ENCODE peak calls at places on chromosome 19, in four cellular contexts. One of them, this sample, is unnamed.

GRCh38 chr19:50501186-50501567 is 9.8 kb downstream of the JOSD2 start:
- ATAC-seq in K562: peak; percentile 29
- ATAC-seq in Panc1: peak; percentile 50
- ATAC-seq in HepG2: no peak
- ATAC-seq in this sample: no peak

GRCh38 chr19:9128171-9128570 is 1.4 kb upstream of the OR7G3 start:
- ATAC-seq in HepG2: no peak
- ATAC-seq in K562: no peak
- ATAC-seq in Panc1: peak; percentile 58
- ATAC-seq in this sample: no peak

GRCh38 chr19:6000228-6000847 is 22.4 kb upstream of the RANBP3 start:
- ATAC-seq in K562: no peak
- ATAC-seq in HepG2: no peak
- ATAC-seq in Panc1: no peak
- ATAC-seq in this sample: no peak

GRCh38 chr19:3338541-3339181 is 27.7 kb upstream of the NFIC start:
- ATAC-seq in K562: no peak
- ATAC-seq in Panc1: peak; percentile 65
- ATAC-seq in HepG2: no peak
- ATAC-seq in this sample: no peak

GRCh38 chr19:55160128-55160985 is 2.8 kb upstream of the TNNI3 start:
- ATAC-seq in HepG2: peak; percentile 79
- ATAC-seq in Panc1: peak; percentile 84
- ATAC-seq in K562: peak; percentile 75
- ATAC-seq in this sample: peak; percentile 75

GRCh38 chr19:8663920-8664670 is 33.7 kb downstream of the NFILZ start:
- ATAC-seq in HepG2: no peak
- ATAC-seq in Panc1: no peak
- ATAC-seq in K562: no peak
- ATAC-seq in this sample: no peak

GRCh38 chr19:478236-478888 is 17.5 kb upstream of the SHC2 start:
- ATAC-seq in Panc1: no peak
- ATAC-seq in K562: no peak
- ATAC-seq in HepG2: no peak
- ATAC-seq in this sample: no peak

GRCh38 chr19:2587001-2587719 is 111.2 kb downstream of the GADD45B start:
- ATAC-seq in HepG2: peak; percentile 21
- ATAC-seq in K562: no peak
- ATAC-seq in Panc1: peak; percentile 56
- ATAC-seq in this sample: no peak

GRCh38 chr19:18964121-18964520 is 23.1 kb upstream of the HOMER3 start:
- ATAC-seq in Panc1: no peak
- ATAC-seq in HepG2: no peak
- ATAC-seq in K562: no peak
- ATAC-seq in this sample: no peak

GRCh38 chr19:4504874-4505569 is 13.3 kb downstream of the PLIN4 start:
- ATAC-seq in K562: no peak
- ATAC-seq in HepG2: no peak
- ATAC-seq in Panc1: no peak
- ATAC-seq in this sample: no peak

GRCh38 chr19:6736917-6737283 is 480 bp downstream of the GPR108 start:
- ATAC-seq in HepG2: peak; percentile 0
- ATAC-seq in Panc1: no peak
- ATAC-seq in K562: peak; percentile 44
- ATAC-seq in this sample: no peak

GRCh38 chr19:16605552-16605951 is 22.5 kb downstream of the MED26 start:
- ATAC-seq in HepG2: no peak
- ATAC-seq in Panc1: no peak
- ATAC-seq in K562: peak; percentile 16
- ATAC-seq in this sample: no peak

GRCh38 chr19:13051581-13052165 is 51.0 kb downstream of the LYL1 start:
- ATAC-seq in Panc1: peak; percentile 60
- ATAC-seq in HepG2: no peak
- ATAC-seq in K562: peak; percentile 98
- ATAC-seq in this sample: peak; percentile 44

GRCh38 chr19:55641376-55642152 is 762 bp downstream of the ZNF580 start:
- ATAC-seq in Panc1: peak; percentile 13
- ATAC-seq in K562: peak; percentile 3
- ATAC-seq in HepG2: peak; percentile 7
- ATAC-seq in this sample: peak; percentile 3

GRCh38 chr19:5059191-5059579 is 90.3 kb downstream of the KDM4B start:
- ATAC-seq in Panc1: no peak
- ATAC-seq in HepG2: no peak
- ATAC-seq in K562: no peak
- ATAC-seq in this sample: no peak

GRCh38 chr19:40763963-40764362 is 11.4 kb upstream of the MIA start:
- ATAC-seq in Panc1: no peak
- ATAC-seq in K562: no peak
- ATAC-seq in HepG2: no peak
- ATAC-seq in this sample: no peak

GRCh38 chr19:47615230-47615629 is 6.3 kb downstream of the BICRA start:
- ATAC-seq in Panc1: no peak
- ATAC-seq in HepG2: no peak
- ATAC-seq in K562: no peak
- ATAC-seq in this sample: no peak

GRCh38 chr19:51808333-51808986 is 13.5 kb downstream of the FPR3 start:
- ATAC-seq in HepG2: no peak
- ATAC-seq in K562: peak; percentile 65
- ATAC-seq in Panc1: no peak
- ATAC-seq in this sample: no peak

GRCh38 chr19:28905996-28906395 is 307.0 kb downstream of the UQCRFS1 start:
- ATAC-seq in HepG2: no peak
- ATAC-seq in Panc1: no peak
- ATAC-seq in K562: no peak
- ATAC-seq in this sample: no peak

GRCh38 chr19:35710784-35711723 is 6.7 kb downstream of the ZBTB32 start:
- ATAC-seq in K562: no peak
- ATAC-seq in HepG2: no peak
- ATAC-seq in Panc1: no peak
- ATAC-seq in this sample: no peak

GRCh38 chr19:24159707-24160106 is 72.7 kb downstream of the ZNF254 start:
- ATAC-seq in HepG2: no peak
- ATAC-seq in K562: no peak
- ATAC-seq in Panc1: no peak
- ATAC-seq in this sample: no peak

GRCh38 chr19:41978470-41978869 is 15.6 kb downstream of the ATP1A3 start:
- ATAC-seq in K562: no peak
- ATAC-seq in HepG2: no peak
- ATAC-seq in Panc1: no peak
- ATAC-seq in this sample: no peak

GRCh38 chr19:19192910-19193423 is 909 bp downstream of the RFXANK start:
- ATAC-seq in K562: peak; percentile 10
- ATAC-seq in Panc1: peak; percentile 5
- ATAC-seq in HepG2: peak; percentile 7
- ATAC-seq in this sample: no peak

GRCh38 chr19:19142347-19142746 is 4.1 kb upstream of the TMEM161A start:
- ATAC-seq in HepG2: no peak
- ATAC-seq in Panc1: no peak
- ATAC-seq in K562: no peak
- ATAC-seq in this sample: no peak

GRCh38 chr19:51586799-51587198 is 15.7 kb downstream of the ZNF175 start:
- ATAC-seq in Panc1: no peak
- ATAC-seq in HepG2: no peak
- ATAC-seq in K562: no peak
- ATAC-seq in this sample: no peak

GRCh38 chr19:16527971-16528521 is 14.2 kb downstream of the CHERP start:
- ATAC-seq in Panc1: no peak
- ATAC-seq in K562: peak; percentile 83
- ATAC-seq in HepG2: peak; percentile 25
- ATAC-seq in this sample: no peak

GRCh38 chr19:21586341-21587116 is 81.1 kb downstream of the ZNF429 start:
- ATAC-seq in K562: no peak
- ATAC-seq in Panc1: peak; percentile 76
- ATAC-seq in HepG2: peak; percentile 54
- ATAC-seq in this sample: peak; percentile 60

GRCh38 chr19:46902402-46902766 is 41.6 kb downstream of the ARHGAP35 start:
- ATAC-seq in Panc1: peak; percentile 70
- ATAC-seq in HepG2: no peak
- ATAC-seq in K562: no peak
- ATAC-seq in this sample: no peak

GRCh38 chr19:7482584-7483439 is 6.0 kb downstream of the PEX11G start:
- ATAC-seq in K562: peak; percentile 79
- ATAC-seq in HepG2: no peak
- ATAC-seq in Panc1: peak; percentile 24
- ATAC-seq in this sample: no peak

GRCh38 chr19:51783373-51783772 is 11.6 kb upstream of the FPR3 start:
- ATAC-seq in HepG2: no peak
- ATAC-seq in K562: peak; percentile 86
- ATAC-seq in Panc1: peak; percentile 66
- ATAC-seq in this sample: no peak

GRCh38 chr19:53876651-53877224 is 5.3 kb upstream of the PRKCG start:
- ATAC-seq in HepG2: no peak
- ATAC-seq in Panc1: peak; percentile 1
- ATAC-seq in K562: no peak
- ATAC-seq in this sample: no peak

GRCh38 chr19:33278403-33279269 is 23.7 kb downstream of the CEBPA start:
- ATAC-seq in HepG2: peak; percentile 43
- ATAC-seq in K562: no peak
- ATAC-seq in Panc1: no peak
- ATAC-seq in this sample: no peak

GRCh38 chr19:54203151-54203611 is 2.5 kb downstream of the RPS9 start:
- ATAC-seq in Panc1: no peak
- ATAC-seq in K562: no peak
- ATAC-seq in HepG2: peak; percentile 32
- ATAC-seq in this sample: no peak

GRCh38 chr19:57686727-57687126 is 5.0 kb downstream of the ZNF551 start:
- ATAC-seq in Panc1: no peak
- ATAC-seq in HepG2: no peak
- ATAC-seq in K562: no peak
- ATAC-seq in this sample: no peak

GRCh38 chr19:17496337-17496997 is 15.0 kb upstream of the PGLS start:
- ATAC-seq in Panc1: peak; percentile 88
- ATAC-seq in K562: peak; percentile 97
- ATAC-seq in HepG2: peak; percentile 85
- ATAC-seq in this sample: peak; percentile 72

GRCh38 chr19:33780746-33781145 is 15.9 kb upstream of the KCTD15 start:
- ATAC-seq in Panc1: no peak
- ATAC-seq in K562: no peak
- ATAC-seq in HepG2: no peak
- ATAC-seq in this sample: no peak

GRCh38 chr19:11505032-11505503 is 571 bp downstream of the ZNF653 start:
- ATAC-seq in HepG2: peak; percentile 96
- ATAC-seq in K562: peak; percentile 98
- ATAC-seq in Panc1: peak; percentile 97
- ATAC-seq in this sample: peak; percentile 97
- TF ChIP-seq POLR2AphosphoS5 in HepG2: no peak
- TF ChIP-seq POLR2AphosphoS5 in K562: peak; percentile 14
- TF ChIP-seq POLR2AphosphoS5 in Panc1: no peak
- TF ChIP-seq POLR2AphosphoS5 in this sample: peak; percentile 41

DNA sequence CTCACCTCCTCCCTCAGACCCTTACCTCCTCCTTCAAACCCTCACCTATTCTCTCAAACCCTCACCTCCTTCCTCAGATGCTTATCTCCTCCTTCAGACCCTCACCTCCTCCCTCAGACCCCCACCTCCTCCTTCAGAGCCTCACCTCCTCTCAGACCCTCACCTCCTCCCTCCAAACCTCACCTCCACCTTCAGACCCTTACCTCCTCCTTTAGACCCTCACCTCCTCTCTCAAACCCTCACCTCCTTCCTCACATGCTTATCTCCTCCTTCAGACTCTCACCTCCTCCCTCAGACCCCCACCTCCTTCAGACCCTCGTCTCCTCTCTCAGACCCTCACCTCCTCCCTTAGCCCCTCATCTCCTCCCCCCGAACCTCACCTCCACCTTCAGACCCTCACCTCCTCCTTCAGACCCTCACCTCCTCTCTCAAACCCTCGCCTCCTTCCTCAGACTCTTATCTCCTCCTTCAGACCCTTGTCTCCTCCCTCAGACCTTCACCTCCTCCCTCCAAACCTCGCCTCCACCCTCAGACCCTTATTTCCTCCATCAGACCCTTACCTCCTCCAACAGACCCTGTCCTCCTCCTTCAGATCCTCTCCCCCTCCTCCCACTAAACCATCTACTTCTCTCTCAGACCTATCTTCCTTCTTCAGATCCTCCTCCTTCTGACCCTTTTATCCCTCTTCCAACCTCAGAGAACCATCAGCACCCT is 2.5 kb upstream of the BCL3 start:
- ATAC-seq in K562: no peak
- ATAC-seq in HepG2: no peak
- ATAC-seq in Panc1: no peak
- ATAC-seq in this sample: no peak
- TF ChIP-seq POLR2AphosphoS5 in K562: no peak
- TF ChIP-seq POLR2AphosphoS5 in HepG2: no peak
- TF ChIP-seq POLR2AphosphoS5 in Panc1: no peak
- TF ChIP-seq POLR2AphosphoS5 in this sample: no peak

GRCh38 chr19:49407079-49407478 is 16.2 kb downstream of the PTH2 start:
- ATAC-seq in HepG2: no peak
- ATAC-seq in Panc1: no peak
- ATAC-seq in K562: no peak
- ATAC-seq in this sample: no peak

GRCh38 chr19:49407482-49408015 is 15.7 kb downstream of the PTH2 start:
- ATAC-seq in HepG2: no peak
- ATAC-seq in Panc1: no peak
- ATAC-seq in K562: no peak
- ATAC-seq in this sample: no peak

GRCh38 chr19:49398931-49399330 is 10.9 kb downstream of the KASH5 start:
- ATAC-seq in HepG2: peak; percentile 54
- ATAC-seq in K562: no peak
- ATAC-seq in Panc1: no peak
- ATAC-seq in this sample: no peak

GRCh38 chr19:49400034-49400433 is 12.0 kb downstream of the KASH5 start:
- ATAC-seq in HepG2: no peak
- ATAC-seq in Panc1: no peak
- ATAC-seq in K562: no peak
- ATAC-seq in this sample: no peak

GRCh38 chr19:49403404-49404187 is 15.5 kb downstream of the KASH5 start:
- ATAC-seq in HepG2: no peak
- ATAC-seq in K562: peak; percentile 76
- ATAC-seq in Panc1: no peak
- ATAC-seq in this sample: no peak
- TF ChIP-seq POLR2AphosphoS5 in HepG2: no peak
- TF ChIP-seq POLR2AphosphoS5 in K562: no peak
- TF ChIP-seq POLR2AphosphoS5 in Panc1: no peak
- TF ChIP-seq POLR2AphosphoS5 in this sample: no peak

GRCh38 chr19:45380107-45380506 is 9.7 kb upstream of the ERCC2 start:
- ATAC-seq in HepG2: no peak
- ATAC-seq in Panc1: no peak
- ATAC-seq in K562: no peak
- ATAC-seq in this sample: no peak

GRCh38 chr19:45370410-45371204 is at the start of gene ERCC2:
- ATAC-seq in HepG2: peak; percentile 99
- ATAC-seq in Panc1: peak; percentile 99
- ATAC-seq in K562: peak; percentile 99
- ATAC-seq in this sample: peak; percentile 100

GRCh38 chr19:45376045-45376724 is 5.8 kb upstream of the ERCC2 start:
- ATAC-seq in Panc1: peak; percentile 71
- ATAC-seq in K562: no peak
- ATAC-seq in HepG2: peak; percentile 80
- ATAC-seq in this sample: peak; percentile 84
- TF ChIP-seq POLR2AphosphoS5 in Panc1: no peak
- TF ChIP-seq POLR2AphosphoS5 in K562: no peak
- TF ChIP-seq POLR2AphosphoS5 in HepG2: no peak
- TF ChIP-seq POLR2AphosphoS5 in this sample: peak; percentile 8

This sample was measured in gastroesophageal sphincter.